ENCODE peak calls at places on chromosomes 6 and 20, in seven cellular contexts. One of them, this sample, is unnamed.

GRCh38 chr6:25130518-25130917 is 148.7 kb upstream of the CARMIL1 start:
- DNase-seq in endothelial cell: no peak
- DNase-seq in RWPE1: no peak
- DNase-seq in psoas muscle: no peak
- DNase-seq in tibial nerve: no peak
- DNase-seq in cardiac muscle cell: no peak
- DNase-seq in transverse colon: no peak
- DNase-seq in this sample: no peak

GRCh38 chr6:6790891-6791290 is 202.4 kb downstream of the LY86 start:
- DNase-seq in endothelial cell: no peak
- DNase-seq in RWPE1: peak
- DNase-seq in psoas muscle: no peak
- DNase-seq in tibial nerve: no peak
- DNase-seq in cardiac muscle cell: no peak
- DNase-seq in transverse colon: peak
- DNase-seq in this sample: no peak

GRCh38 chr6:118679293-118679692 is 27.9 kb upstream of the CEP85L start:
- DNase-seq in endothelial cell: no peak
- DNase-seq in RWPE1: no peak
- DNase-seq in psoas muscle: no peak
- DNase-seq in tibial nerve: no peak
- DNase-seq in cardiac muscle cell: no peak
- DNase-seq in transverse colon: no peak
- DNase-seq in this sample: no peak

GRCh38 chr6:106751501-106752252 is 122.3 kb downstream of the QRSL1 start:
- DNase-seq in endothelial cell: no peak
- DNase-seq in RWPE1: peak
- DNase-seq in psoas muscle: no peak
- DNase-seq in tibial nerve: no peak
- DNase-seq in cardiac muscle cell: no peak
- DNase-seq in transverse colon: peak
- DNase-seq in this sample: no peak

GRCh38 chr20:48025061-48025515 is 239.8 kb upstream of the SULF2 start:
- DNase-seq in endothelial cell: no peak
- DNase-seq in RWPE1: peak
- DNase-seq in psoas muscle: peak
- DNase-seq in tibial nerve: peak
- DNase-seq in cardiac muscle cell: no peak
- DNase-seq in transverse colon: no peak
- DNase-seq in this sample: no peak

GRCh38 chr6:99350573-99350972 is 1.1 kb upstream of the FAXC start:
- DNase-seq in endothelial cell: no peak
- DNase-seq in RWPE1: no peak
- DNase-seq in psoas muscle: no peak
- DNase-seq in tibial nerve: no peak
- DNase-seq in cardiac muscle cell: no peak
- DNase-seq in transverse colon: no peak
- DNase-seq in this sample: no peak

GRCh38 chr20:62823688-62824475 is 7.0 kb downstream of the COL9A3 start:
- DNase-seq in endothelial cell: no peak
- DNase-seq in RWPE1: no peak
- DNase-seq in psoas muscle: no peak
- DNase-seq in tibial nerve: no peak
- DNase-seq in cardiac muscle cell: no peak
- DNase-seq in transverse colon: no peak
- DNase-seq in this sample: no peak

GRCh38 chr6:170282512-170283158 is 8.2 kb downstream of the DLL1 start:
- DNase-seq in endothelial cell: no peak
- DNase-seq in RWPE1: no peak
- DNase-seq in psoas muscle: peak
- DNase-seq in tibial nerve: no peak
- DNase-seq in cardiac muscle cell: no peak
- DNase-seq in transverse colon: no peak
- DNase-seq in this sample: no peak

GRCh38 chr20:20594171-20594530 is 118.3 kb downstream of the RALGAPA2 start:
- DNase-seq in endothelial cell: no peak
- DNase-seq in RWPE1: peak
- DNase-seq in psoas muscle: no peak
- DNase-seq in tibial nerve: no peak
- DNase-seq in cardiac muscle cell: no peak
- DNase-seq in transverse colon: no peak
- DNase-seq in this sample: no peak

GRCh38 chr6:75155586-75155985 is 50.3 kb downstream of the COL12A1 start:
- DNase-seq in endothelial cell: no peak
- DNase-seq in RWPE1: no peak
- DNase-seq in psoas muscle: no peak
- DNase-seq in tibial nerve: no peak
- DNase-seq in cardiac muscle cell: no peak
- DNase-seq in transverse colon: no peak
- DNase-seq in this sample: no peak

GRCh38 chr20:63697868-63698545 is 1.6 kb downstream of the TNFRSF6B start:
- DNase-seq in endothelial cell: peak
- DNase-seq in RWPE1: no peak
- DNase-seq in psoas muscle: peak
- DNase-seq in tibial nerve: no peak
- DNase-seq in cardiac muscle cell: no peak
- DNase-seq in transverse colon: peak
- DNase-seq in this sample: no peak

GRCh38 chr20:57891067-57891466 is 181.3 kb upstream of the PMEPA1 start:
- DNase-seq in endothelial cell: no peak
- DNase-seq in RWPE1: no peak
- DNase-seq in psoas muscle: no peak
- DNase-seq in tibial nerve: no peak
- DNase-seq in cardiac muscle cell: no peak
- DNase-seq in transverse colon: no peak
- DNase-seq in this sample: no peak

GRCh38 chr20:48298851-48299484 is 513.7 kb upstream of the SULF2 start:
- DNase-seq in endothelial cell: no peak
- DNase-seq in RWPE1: peak
- DNase-seq in psoas muscle: no peak
- DNase-seq in tibial nerve: no peak
- DNase-seq in cardiac muscle cell: no peak
- DNase-seq in transverse colon: peak
- DNase-seq in this sample: peak

GRCh38 chr6:3398755-3399671 is 57.8 kb downstream of the SLC22A23 start:
- DNase-seq in endothelial cell: no peak
- DNase-seq in RWPE1: no peak
- DNase-seq in psoas muscle: no peak
- DNase-seq in tibial nerve: no peak
- DNase-seq in cardiac muscle cell: no peak
- DNase-seq in transverse colon: peak
- DNase-seq in this sample: no peak

GRCh38 chr6:5302995-5303622 is 41.8 kb downstream of the FARS2 start:
- DNase-seq in endothelial cell: peak
- DNase-seq in RWPE1: peak
- DNase-seq in psoas muscle: peak
- DNase-seq in tibial nerve: no peak
- DNase-seq in cardiac muscle cell: peak
- DNase-seq in transverse colon: peak
- DNase-seq in this sample: peak

GRCh38 chr6:165055231-165055630 is 254.2 kb downstream of the C6orf118 start:
- DNase-seq in endothelial cell: no peak
- DNase-seq in RWPE1: peak
- DNase-seq in psoas muscle: no peak
- DNase-seq in tibial nerve: no peak
- DNase-seq in cardiac muscle cell: no peak
- DNase-seq in transverse colon: no peak
- DNase-seq in this sample: no peak

GRCh38 chr20:18527836-18528235 is 20.1 kb downstream of the SEC23B start:
- DNase-seq in endothelial cell: no peak
- DNase-seq in RWPE1: peak
- DNase-seq in psoas muscle: no peak
- DNase-seq in tibial nerve: no peak
- DNase-seq in cardiac muscle cell: no peak
- DNase-seq in transverse colon: no peak
- DNase-seq in this sample: no peak

GRCh38 chr20:35344354-35344837 is 52.2 kb upstream of the FAM83C start:
- DNase-seq in endothelial cell: no peak
- DNase-seq in RWPE1: peak
- DNase-seq in psoas muscle: peak
- DNase-seq in tibial nerve: no peak
- DNase-seq in cardiac muscle cell: no peak
- DNase-seq in transverse colon: peak
- DNase-seq in this sample: no peak

GRCh38 chr6:79543886-79544285 is 6.7 kb upstream of the LCA5 start:
- DNase-seq in endothelial cell: no peak
- DNase-seq in RWPE1: no peak
- DNase-seq in psoas muscle: no peak
- DNase-seq in tibial nerve: no peak
- DNase-seq in cardiac muscle cell: no peak
- DNase-seq in transverse colon: no peak
- DNase-seq in this sample: no peak

GRCh38 chr6:4402477-4402976 is 267.2 kb upstream of the ECI2 start:
- DNase-seq in endothelial cell: no peak
- DNase-seq in RWPE1: peak
- DNase-seq in psoas muscle: peak
- DNase-seq in tibial nerve: no peak
- DNase-seq in cardiac muscle cell: peak
- DNase-seq in transverse colon: no peak
- DNase-seq in this sample: no peak

GRCh38 chr6:151998784-151999183 is 191.3 kb downstream of the ESR1 start:
- DNase-seq in endothelial cell: no peak
- DNase-seq in RWPE1: no peak
- DNase-seq in psoas muscle: no peak
- DNase-seq in tibial nerve: no peak
- DNase-seq in cardiac muscle cell: no peak
- DNase-seq in transverse colon: no peak
- DNase-seq in this sample: no peak

GRCh38 chr6:13859871-13860555 is 45.7 kb upstream of the MCUR1 start:
- DNase-seq in endothelial cell: peak
- DNase-seq in RWPE1: no peak
- DNase-seq in psoas muscle: no peak
- DNase-seq in tibial nerve: no peak
- DNase-seq in cardiac muscle cell: no peak
- DNase-seq in transverse colon: no peak
- DNase-seq in this sample: no peak

GRCh38 chr20:40990542-40991120 is 38.0 kb upstream of the TOP1 start:
- DNase-seq in endothelial cell: peak
- DNase-seq in RWPE1: peak
- DNase-seq in psoas muscle: peak
- DNase-seq in tibial nerve: peak
- DNase-seq in cardiac muscle cell: peak
- DNase-seq in transverse colon: peak
- DNase-seq in this sample: peak

GRCh38 chr6:56026461-56027180 is 151.2 kb upstream of the BMP5 start:
- DNase-seq in endothelial cell: no peak
- DNase-seq in RWPE1: no peak
- DNase-seq in psoas muscle: no peak
- DNase-seq in tibial nerve: no peak
- DNase-seq in cardiac muscle cell: no peak
- DNase-seq in transverse colon: no peak
- DNase-seq in this sample: no peak

GRCh38 chr20:24406761-24407550 is 62.5 kb upstream of the SYNDIG1 start:
- DNase-seq in endothelial cell: no peak
- DNase-seq in RWPE1: no peak
- DNase-seq in psoas muscle: no peak
- DNase-seq in tibial nerve: no peak
- DNase-seq in cardiac muscle cell: no peak
- DNase-seq in transverse colon: no peak
- DNase-seq in this sample: no peak

GRCh38 chr20:60565093-60565492 is 606.9 kb downstream of the CDH26 start:
- DNase-seq in endothelial cell: no peak
- DNase-seq in RWPE1: no peak
- DNase-seq in psoas muscle: no peak
- DNase-seq in tibial nerve: no peak
- DNase-seq in cardiac muscle cell: no peak
- DNase-seq in transverse colon: no peak
- DNase-seq in this sample: no peak

GRCh38 chr6:40148882-40149573 is 214.8 kb upstream of the MOCS1 start:
- DNase-seq in endothelial cell: no peak
- DNase-seq in RWPE1: no peak
- DNase-seq in psoas muscle: no peak
- DNase-seq in tibial nerve: no peak
- DNase-seq in cardiac muscle cell: no peak
- DNase-seq in transverse colon: no peak
- DNase-seq in this sample: no peak
- TF ChIP-seq CTCF in endothelial cell: no peak
- TF ChIP-seq CTCF in RWPE1: no peak
- TF ChIP-seq CTCF in psoas muscle: no peak
- TF ChIP-seq CTCF in tibial nerve: no peak
- TF ChIP-seq CTCF in cardiac muscle cell: no peak
- TF ChIP-seq CTCF in transverse colon: no peak
- TF ChIP-seq CTCF in this sample: no peak

GRCh38 chr6:22906091-22906549 is 336.8 kb downstream of the HDGFL1 start:
- DNase-seq in endothelial cell: no peak
- DNase-seq in RWPE1: peak
- DNase-seq in psoas muscle: no peak
- DNase-seq in tibial nerve: no peak
- DNase-seq in cardiac muscle cell: peak
- DNase-seq in transverse colon: no peak
- DNase-seq in this sample: no peak
- TF ChIP-seq CTCF in endothelial cell: peak
- TF ChIP-seq CTCF in RWPE1: peak
- TF ChIP-seq CTCF in psoas muscle: peak
- TF ChIP-seq CTCF in tibial nerve: peak
- TF ChIP-seq CTCF in cardiac muscle cell: peak
- TF ChIP-seq CTCF in transverse colon: no peak
- TF ChIP-seq CTCF in this sample: no peak

GRCh38 chr6:11012976-11013375 is 31.1 kb downstream of the ELOVL2 start:
- DNase-seq in endothelial cell: no peak
- DNase-seq in RWPE1: no peak
- DNase-seq in psoas muscle: no peak
- DNase-seq in tibial nerve: no peak
- DNase-seq in cardiac muscle cell: no peak
- DNase-seq in transverse colon: no peak
- DNase-seq in this sample: no peak

GRCh38 chr6:11011787-11012234 is 32.3 kb downstream of the ELOVL2 start:
- DNase-seq in endothelial cell: no peak
- DNase-seq in RWPE1: peak
- DNase-seq in psoas muscle: no peak
- DNase-seq in tibial nerve: no peak
- DNase-seq in cardiac muscle cell: peak
- DNase-seq in transverse colon: no peak
- DNase-seq in this sample: no peak

GRCh38 chr6:11012295-11012754 is 31.8 kb downstream of the ELOVL2 start:
- DNase-seq in endothelial cell: no peak
- DNase-seq in RWPE1: no peak
- DNase-seq in psoas muscle: no peak
- DNase-seq in tibial nerve: no peak
- DNase-seq in cardiac muscle cell: no peak
- DNase-seq in transverse colon: no peak
- DNase-seq in this sample: no peak

GRCh38 chr6:11016452-11016851 is 27.7 kb downstream of the ELOVL2 start:
- DNase-seq in endothelial cell: no peak
- DNase-seq in RWPE1: no peak
- DNase-seq in psoas muscle: no peak
- DNase-seq in tibial nerve: no peak
- DNase-seq in cardiac muscle cell: no peak
- DNase-seq in transverse colon: no peak
- DNase-seq in this sample: no peak

GRCh38 chr6:11013671-11014070 is 30.4 kb downstream of the ELOVL2 start:
- DNase-seq in endothelial cell: no peak
- DNase-seq in RWPE1: no peak
- DNase-seq in psoas muscle: no peak
- DNase-seq in tibial nerve: no peak
- DNase-seq in cardiac muscle cell: no peak
- DNase-seq in transverse colon: no peak
- DNase-seq in this sample: no peak
- TF ChIP-seq CTCF in endothelial cell: no peak
- TF ChIP-seq CTCF in RWPE1: no peak
- TF ChIP-seq CTCF in psoas muscle: no peak
- TF ChIP-seq CTCF in tibial nerve: no peak
- TF ChIP-seq CTCF in cardiac muscle cell: no peak
- TF ChIP-seq CTCF in transverse colon: no peak
- TF ChIP-seq CTCF in this sample: no peak

GRCh38 chr6:121354764-121355163 is 20.5 kb upstream of the TBC1D32 start:
- DNase-seq in endothelial cell: no peak
- DNase-seq in RWPE1: no peak
- DNase-seq in psoas muscle: no peak
- DNase-seq in tibial nerve: no peak
- DNase-seq in cardiac muscle cell: no peak
- DNase-seq in transverse colon: no peak
- DNase-seq in this sample: no peak
- TF ChIP-seq CTCF in endothelial cell: peak
- TF ChIP-seq CTCF in RWPE1: peak
- TF ChIP-seq CTCF in psoas muscle: no peak
- TF ChIP-seq CTCF in tibial nerve: no peak
- TF ChIP-seq CTCF in cardiac muscle cell: peak
- TF ChIP-seq CTCF in transverse colon: peak
- TF ChIP-seq CTCF in this sample: peak

This sample was measured in mesothelial cell of epicardium.